ENCODE peak calls at places on chromosomes 2 and 18, in nine cellular contexts. V, P, U, W, L, T, J, O and Z are unnamed samples.
A peak's percentile ranks its signal among the peaks of the same experiment; 100 is the strongest.

GRCh38 chr2:232592687-232593407 is 40.6 kb upstream of the EFHD1 start:
- DNase-seq in V (no peak), P (peak; percentile 59), U (no peak), W (peak; percentile 83), L (no peak), T (no peak), J (no peak), O (peak; percentile 90), Z (peak; percentile 56)

GRCh38 chr18:45110577-45111506 is 430.2 kb downstream of the SETBP1 start:
- DNase-seq in V (no peak), P (no peak), U (no peak), W (no peak), L (peak; percentile 46), T (peak; percentile 6), J (peak; percentile 32), O (no peak), Z (no peak)

GRCh38 chr18:76620326-76620813 is 125.3 kb upstream of the ZNF516 start:
- DNase-seq in V (peak; percentile 82), P (peak; percentile 45), U (peak; percentile 76), W (peak; percentile 77), L (peak; percentile 81), T (peak; percentile 84), J (peak; percentile 57), O (no peak), Z (peak; percentile 87)

GRCh38 chr18:65035701-65036100 is 715.1 kb upstream of the CDH7 start:
- DNase-seq in V (no peak), P (no peak), U (no peak), W (no peak), L (no peak), T (no peak), J (no peak), O (no peak), Z (no peak)

GRCh38 chr2:64453710-64454315 is at the start of gene LGALSL:
- DNase-seq in V (peak; percentile 86), P (peak; percentile 88), U (peak; percentile 86), W (peak; percentile 93), L (peak; percentile 74), T (peak; percentile 82), J (peak; percentile 89), O (peak; percentile 87), Z (peak; percentile 76)

GRCh38 chr2:22340711-22341110 is 1044.3 kb upstream of the KLHL29 start:
- DNase-seq in V (no peak), P (no peak), U (no peak), W (no peak), L (no peak), T (no peak), J (no peak), O (no peak), Z (no peak)

GRCh38 chr18:55559735-55560134 is 28.3 kb downstream of the TCF4 start:
- DNase-seq in V (no peak), P (no peak), U (no peak), W (no peak), L (no peak), T (no peak), J (no peak), O (no peak), Z (no peak)

GRCh38 chr2:37880546-37880945 is 44.5 kb upstream of the RMDN2 start:
- DNase-seq in V (no peak), P (no peak), U (no peak), W (no peak), L (no peak), T (no peak), J (no peak), O (no peak), Z (no peak)

GRCh38 chr18:58862851-58863538 is 1.7 kb upstream of the ZNF532 start:
- DNase-seq in V (no peak), P (peak; percentile 18), U (no peak), W (no peak), L (no peak), T (peak; percentile 27), J (no peak), O (peak; percentile 28), Z (peak; percentile 52)

GRCh38 chr18:23877371-23877770 is 137.2 kb upstream of the TTC39C start:
- DNase-seq in V (no peak), P (no peak), U (no peak), W (no peak), L (no peak), T (no peak), J (no peak), O (no peak), Z (no peak)

GRCh38 chr18:23875966-23876365 is 138.6 kb upstream of the TTC39C start:
- DNase-seq in V (no peak), P (no peak), U (no peak), W (no peak), L (no peak), T (no peak), J (no peak), O (no peak), Z (no peak)

GRCh38 chr18:23876496-23876895 is 138.1 kb upstream of the TTC39C start:
- DNase-seq in V (no peak), P (no peak), U (no peak), W (no peak), L (no peak), T (no peak), J (no peak), O (no peak), Z (no peak)

GRCh38 chr18:23878336-23878900 is 136.1 kb upstream of the TTC39C start:
- DNase-seq in V (no peak), P (no peak), U (no peak), W (no peak), L (no peak), T (no peak), J (no peak), O (peak; percentile 53), Z (no peak)

GRCh38 chr18:23876921-23877320 is 137.6 kb upstream of the TTC39C start:
- DNase-seq in V (no peak), P (no peak), U (no peak), W (no peak), L (no peak), T (no peak), J (no peak), O (no peak), Z (no peak)
- H3K36me3 ChIP-seq in V (no peaks in the 10 kb centered on the region), P (no peaks in the 10 kb centered on the region), U (no peaks in the 10 kb centered on the region), W (no peaks in the 10 kb centered on the region), L (no peaks in the 10 kb centered on the region), T (no peaks in the 10 kb centered on the region), J (no peaks in the 10 kb centered on the region), O (no peaks in the 10 kb centered on the region), Z (no peaks in the 10 kb centered on the region)

DNA sequence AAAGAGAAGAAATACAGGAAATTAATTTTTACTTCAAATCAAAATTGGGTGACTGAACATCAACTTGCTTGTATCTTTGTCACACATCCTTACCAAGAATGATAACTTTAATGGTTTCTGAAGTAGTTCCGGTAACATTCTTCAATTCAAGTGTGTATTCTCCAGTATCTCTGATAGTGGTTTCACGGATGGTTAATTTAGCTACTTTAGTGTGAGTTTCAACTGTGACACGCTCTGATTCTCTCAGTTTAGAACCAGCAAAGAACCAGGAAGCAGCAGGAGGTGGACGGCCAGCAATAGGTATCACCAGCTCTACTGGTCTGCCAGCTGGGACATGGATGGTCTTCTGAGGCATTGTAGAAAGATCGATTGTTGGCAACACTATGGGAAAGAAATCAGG is 62.3 kb downstream of the PLEKHA3 start:
- DNase-seq in V (no peak), P (no peak), U (no peak), W (no peak), L (no peak), T (peak; percentile 16), J (no peak), O (no peak), Z (no peak)
- H3K4me3 ChIP-seq in V (no peak overlapping the region), P (no peak overlapping the region), U (no peak overlapping the region), W (no peak overlapping the region), L (no peak overlapping the region), T (no peak overlapping the region), J (no peak overlapping the region), O (no peak overlapping the region), Z (no peak overlapping the region)

DNA sequence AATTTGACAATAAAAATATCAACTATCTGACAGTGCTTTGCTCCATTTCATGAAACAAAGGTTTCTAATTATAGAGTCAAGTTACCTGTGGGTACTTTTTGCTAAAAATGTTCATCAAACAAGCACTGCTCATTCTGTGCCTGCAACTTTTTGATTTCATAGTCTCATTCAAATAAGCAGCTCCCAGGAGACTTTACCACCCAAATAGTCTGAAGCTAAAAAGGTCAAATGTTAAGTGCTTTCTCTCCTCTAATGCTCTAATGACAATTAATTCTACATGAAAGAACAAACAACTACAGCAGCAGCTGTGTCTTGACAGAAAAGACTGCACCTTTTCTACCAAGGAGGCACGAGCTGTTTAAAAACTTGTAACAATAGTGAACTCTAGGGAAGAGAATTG is 65.3 kb downstream of the CCDC93 start:
- DNase-seq in V (no peak), P (no peak), U (no peak), W (no peak), L (no peak), T (no peak), J (no peak), O (no peak), Z (no peak)
- H3K36me3 ChIP-seq in V (peaks cover 31% of the 10 kb centered on the region), P (peaks cover 79% of the 10 kb centered on the region), U (peaks cover 33% of the 10 kb centered on the region), W (peaks cover 76% of the 10 kb centered on the region), L (peaks cover 94% of the 10 kb centered on the region), T (peaks cover 5% of the 10 kb centered on the region), J (peaks cover 26% of the 10 kb centered on the region), O (peaks cover 27% of the 10 kb centered on the region), Z (peaks cover 88% of the 10 kb centered on the region)

GRCh38 chr2:118836411-118836930 is 11.0 kb downstream of the EN1 start:
- DNase-seq in V (no peak), P (no peak), U (no peak), W (no peak), L (no peak), T (no peak), J (no peak), O (no peak), Z (no peak)
- H3K4me3 ChIP-seq in V (no peak overlapping the region), P (no peak overlapping the region), U (peak overlapping the region; percentile 56), W (no peak overlapping the region), L (peak overlapping the region; percentile 54), T (no peak overlapping the region), J (no peak overlapping the region), O (no peak overlapping the region), Z (peak overlapping the region; percentile 85)

GRCh38 chr2:54615832-54616534 is 107.5 kb upstream of the EML6 start:
- DNase-seq in V (no peak), P (no peak), U (peak; percentile 72), W (no peak), L (no peak), T (no peak), J (no peak), O (no peak), Z (no peak)
- H3K36me3 ChIP-seq in V (peaks cover 3% of the 10 kb centered on the region), P (peaks cover 69% of the 10 kb centered on the region), U (peaks cover 22% of the 10 kb centered on the region), W (peaks cover 58% of the 10 kb centered on the region), L (peaks cover 36% of the 10 kb centered on the region), T (peaks cover 7% of the 10 kb centered on the region), J (no peaks in the 10 kb centered on the region), O (peaks cover 14% of the 10 kb centered on the region), Z (peaks cover 68% of the 10 kb centered on the region)